ENCODE peak calls at places on chromosomes 2 and 18, in four cellular contexts. R is K562, A is IMR-90, W is GM12878. P is an unnamed sample.

GRCh38 chr2:29249666-29250253 is 134.5 kb downstream of the CLIP4 start:
- DNase-seq in R (no peak), A (no peak), W (no peak), P (no peak)

GRCh38 chr2:237861-238260 is 26.0 kb downstream of the SH3YL1 start:
- DNase-seq in R (no peak), A (no peak), W (no peak), P (no peak)

GRCh38 chr18:48859311-48860275 is 91.2 kb downstream of the SMAD7 start:
- DNase-seq in R (no peak), A (no peak), W (no peak), P (no peak)

GRCh38 chr2:105597011-105597830 is 147.5 kb upstream of the NCK2 start:
- DNase-seq in R (no peak), A (no peak), W (no peak), P (no peak)

GRCh38 chr2:12721571-12722444 is 5.1 kb downstream of the TRIB2 start:
- DNase-seq in R (no peak), A (peak), W (no peak), P (no peak)

GRCh38 chr18:50024466-50024865 is 170.5 kb downstream of the MYO5B start:
- DNase-seq in R (no peak), A (no peak), W (no peak), P (no peak)

GRCh38 chr18:46250084-46250811 is 146.1 kb downstream of the HAUS1 start:
- DNase-seq in R (no peak), A (peak), W (peak), P (peak)

GRCh38 chr2:102622646-102623045 is 3.3 kb downstream of the SLC9A2 start:
- DNase-seq in R (no peak), A (no peak), W (no peak), P (no peak)

GRCh38 chr2:103669579-103669978 is 907.7 kb downstream of the TMEM182 start:
- DNase-seq in R (no peak), A (no peak), W (no peak), P (no peak)

GRCh38 chr18:79404567-79404910 is 8.8 kb downstream of the NFATC1 start:
- DNase-seq in R (no peak), A (no peak), W (no peak), P (no peak)

GRCh38 chr2:38716185-38716584 is 35.0 kb downstream of the SRSF7 start:
- DNase-seq in R (no peak), A (peak), W (no peak), P (no peak)

GRCh38 chr18:42781298-42781815 is 334.1 kb downstream of the RIT2 start:
- DNase-seq in R (no peak), A (no peak), W (no peak), P (no peak)

GRCh38 chr2:99845291-99845690 is 297.1 kb downstream of the AFF3 start:
- DNase-seq in R (no peak), A (no peak), W (no peak), P (no peak)

GRCh38 chr18:48393776-48394175 is 15.4 kb downstream of the ZBTB7C start:
- DNase-seq in R (no peak), A (no peak), W (no peak), P (no peak)

GRCh38 chr2:108923019-108923700 is 65.9 kb downstream of the EDAR start:
- DNase-seq in R (no peak), A (no peak), W (no peak), P (no peak)

GRCh38 chr2:177264209-177264538 is 353 bp downstream of the NFE2L2 start:
- DNase-seq in R (no peak), A (peak), W (no peak), P (no peak)
- TF ChIP-seq FOS in R (no peak), A (no peak), W (no peak), P (no peak)

DNA sequence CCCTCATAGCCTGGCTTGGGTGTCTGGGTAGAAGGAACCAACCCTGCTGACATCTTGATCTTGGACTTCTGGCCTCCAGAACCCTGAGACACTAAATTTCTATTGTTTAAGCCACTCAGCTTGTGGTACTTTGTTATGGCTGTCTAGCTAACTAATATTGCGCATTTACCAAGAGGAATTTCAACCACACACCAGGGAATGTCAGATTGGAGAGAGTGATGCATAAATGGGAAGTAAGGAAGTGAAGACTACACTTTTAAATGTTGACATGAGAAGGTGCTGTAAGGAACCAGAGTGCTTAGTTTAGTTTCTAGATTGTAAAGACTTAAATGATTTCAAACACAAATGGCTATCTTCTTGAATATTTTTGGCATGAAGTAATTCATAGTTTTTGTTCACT is 98.9 kb upstream of the ITGB6 start:
- DNase-seq in R (no peak), A (peak), W (no peak), P (no peak)
- TF ChIP-seq FOS in R (no peak), A (no peak), W (no peak), P (no peak)

DNA sequence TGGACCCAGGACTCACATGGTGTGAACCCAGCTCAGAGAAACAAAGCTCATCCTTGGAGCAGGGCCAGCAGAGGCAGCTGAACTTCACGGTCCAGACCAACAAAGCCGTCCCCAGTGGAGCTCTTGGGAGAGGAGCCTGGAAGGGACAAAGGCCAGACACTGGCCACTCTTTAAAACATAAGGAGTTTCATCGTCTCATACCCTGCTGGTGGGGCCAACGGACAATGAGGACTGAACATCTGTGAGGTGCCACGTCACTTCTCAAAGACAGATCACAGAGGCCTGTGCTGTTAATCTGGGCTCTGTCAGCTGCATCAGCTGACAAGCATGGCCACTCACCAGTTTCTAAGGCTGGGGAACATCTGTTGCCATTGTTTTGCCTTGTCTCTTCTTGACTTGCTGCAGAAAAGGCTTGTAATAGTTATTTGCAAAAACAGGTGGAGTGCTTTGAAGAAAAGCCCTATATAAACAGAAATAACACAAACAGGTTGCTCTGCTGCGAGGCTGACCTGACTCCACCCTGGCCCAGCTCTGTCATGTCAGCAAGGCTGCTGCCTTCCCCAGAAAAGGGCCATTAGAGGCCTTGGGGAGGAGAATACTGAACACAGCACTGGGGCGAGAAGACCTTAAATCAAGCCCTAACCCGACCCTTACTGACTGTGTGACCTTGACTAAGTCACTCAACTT is 68.1 kb upstream of the DAPL1 start:
- DNase-seq in R (no peak), A (no peak), W (no peak), P (no peak)
- TF ChIP-seq FOS in R (no peak), A (no peak), W (no peak), P (no peak)

GRCh38 chr2:151805343-151805742 is 22.9 kb downstream of the ARL5A start:
- DNase-seq in R (no peak), A (no peak), W (no peak), P (no peak)
- TF ChIP-seq FOS in R (no peak), A (no peak), W (no peak), P (no peak)

DNA sequence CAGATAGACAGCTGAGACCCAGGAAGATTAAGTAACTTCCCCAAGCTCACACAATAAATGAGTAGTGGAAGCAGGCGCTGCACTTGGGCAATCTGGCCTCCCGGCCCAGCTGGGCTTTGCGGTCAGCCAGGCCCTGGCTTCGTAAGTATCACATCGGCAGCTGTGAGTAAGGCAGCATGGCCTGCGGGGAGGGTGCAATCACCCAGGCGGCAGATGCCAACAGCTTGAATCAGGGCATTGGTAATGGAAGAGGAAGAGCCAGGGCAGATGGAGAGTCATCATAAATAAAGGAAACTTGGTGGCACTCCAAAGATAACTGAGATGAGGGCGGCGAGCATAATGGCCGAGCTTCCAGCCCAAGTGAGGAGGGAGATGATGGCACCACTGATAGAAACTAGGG is 217.9 kb upstream of the PID1 start:
- DNase-seq in R (no peak), A (peak), W (no peak), P (no peak)
- TF ChIP-seq FOS in R (no peak), A (no peak), W (no peak), P (no peak)

DNA sequence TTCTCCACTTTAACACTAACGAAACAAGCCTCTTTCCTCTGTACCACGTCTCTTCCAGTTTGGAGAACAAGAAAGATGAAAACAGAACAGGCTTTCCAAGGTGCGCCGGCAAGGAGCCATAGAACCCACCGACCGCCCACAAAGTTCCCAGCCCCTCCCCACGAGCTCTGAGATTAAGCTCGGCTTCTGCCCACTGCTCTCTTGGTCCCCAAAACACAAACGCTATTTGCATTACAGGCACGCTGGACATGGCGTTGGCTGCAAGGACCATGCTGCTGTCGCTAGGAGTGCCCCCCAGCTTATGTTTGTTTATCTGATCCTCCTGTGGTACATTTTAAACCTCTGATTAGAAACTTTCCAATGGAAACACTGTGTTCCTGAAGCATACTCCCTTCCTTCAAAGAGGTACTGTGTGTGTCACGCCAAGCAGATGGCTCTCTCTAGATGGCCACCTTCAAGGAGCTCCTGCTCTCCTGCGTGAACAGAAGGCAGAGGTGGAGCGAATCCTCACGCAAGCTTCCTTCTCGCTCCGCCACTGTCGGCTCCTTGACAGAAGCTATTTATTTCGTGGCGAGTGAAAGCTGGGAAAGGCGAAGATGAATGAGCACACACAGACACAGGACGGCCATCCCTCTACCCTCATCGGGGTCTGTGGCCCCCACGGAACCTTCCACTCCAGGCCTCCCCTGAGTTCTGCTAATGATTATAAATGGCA is 166.2 kb downstream of the EIPR1 start:
- DNase-seq in R (no peak), A (no peak), W (no peak), P (no peak)
- TF ChIP-seq FOS in R (no peak), A (no peak), W (no peak), P (no peak)

GRCh38 chr2:46983065-46983801 is 67.6 kb upstream of the MCFD2 start:
- DNase-seq in R (peak), A (peak), W (peak), P (peak)
- TF ChIP-seq FOS in R (no peak), A (peak), W (no peak), P (peak)

DNA sequence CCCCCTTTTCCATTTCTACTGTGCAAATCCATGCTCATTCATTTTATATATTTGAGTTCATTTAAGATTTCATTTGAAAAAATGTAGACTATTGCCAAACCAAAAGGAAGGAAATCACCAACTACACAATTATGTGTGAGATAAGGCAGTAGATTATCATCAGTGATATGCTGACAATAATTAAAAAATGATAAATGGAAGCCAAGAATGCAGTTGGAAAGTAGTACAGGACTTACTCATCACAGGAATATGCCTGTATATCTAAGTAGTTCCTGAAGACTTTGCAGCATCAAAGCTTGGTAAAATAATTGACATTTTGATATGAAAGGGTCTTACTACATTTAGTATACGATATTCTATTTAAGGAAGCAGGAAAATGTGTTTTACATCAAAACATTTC is 166.1 kb upstream of the OTX1 start:
- DNase-seq in R (no peak), A (peak), W (no peak), P (peak)
- TF ChIP-seq FOS in R (no peak), A (no peak), W (no peak), P (peak)

P was measured in endothelial cell of umbilical vein.